ENCODE peak calls at places on chromosomes 1 and 21, in seven cellular contexts. Y, G, T, Z, C, N and R are unnamed samples.

GRCh38 chr21:44925027-44925755 is 4.5 kb upstream of the ITGB2 start:
- DNase-seq in Y (no peak), G (peak; percentile 12), T (no peak), Z (no peak), C (no peak), N (no peak), R (peak; percentile 44)

GRCh38 chr1:239951518-239952130 is 140.1 kb upstream of the FMN2 start:
- DNase-seq in Y (no peak), G (no peak), T (no peak), Z (no peak), C (no peak), N (peak; percentile 48), R (no peak)

GRCh38 chr1:3132685-3133084 is 63.7 kb downstream of the PRDM16 start:
- DNase-seq in Y (no peak), G (no peak), T (no peak), Z (no peak), C (no peak), N (no peak), R (no peak)

GRCh38 chr1:150072959-150073358 is 5.4 kb downstream of the VPS45 start:
- DNase-seq in Y (no peak), G (no peak), T (no peak), Z (no peak), C (no peak), N (no peak), R (no peak)

GRCh38 chr21:46100020-46100419 is 2.1 kb downstream of the COL6A2 start:
- DNase-seq in Y (no peak), G (no peak), T (no peak), Z (peak; percentile 27), C (peak; percentile 17), N (no peak), R (no peak)

GRCh38 chr21:41762236-41762635 is 4.6 kb downstream of the RIPK4 start:
- DNase-seq in Y (no peak), G (no peak), T (no peak), Z (no peak), C (no peak), N (no peak), R (no peak)

GRCh38 chr1:112395261-112395831 is 668 bp upstream of the CTTNBP2NL start:
- DNase-seq in Y (no peak), G (no peak), T (no peak), Z (no peak), C (no peak), N (no peak), R (no peak)

GRCh38 chr21:15051652-15052554 is 12.9 kb downstream of the NRIP1 start:
- DNase-seq in Y (no peak), G (no peak), T (no peak), Z (no peak), C (no peak), N (no peak), R (no peak)

GRCh38 chr1:209674957-209675566 is at the start of gene G0S2:
- DNase-seq in Y (peak; percentile 96), G (peak; percentile 95), T (peak; percentile 74), Z (peak; percentile 90), C (peak; percentile 82), N (peak; percentile 76), R (peak; percentile 91)

GRCh38 chr1:190244406-190244805 is 233.3 kb downstream of the BRINP3 start:
- DNase-seq in Y (no peak), G (no peak), T (no peak), Z (no peak), C (no peak), N (no peak), R (no peak)

DNA sequence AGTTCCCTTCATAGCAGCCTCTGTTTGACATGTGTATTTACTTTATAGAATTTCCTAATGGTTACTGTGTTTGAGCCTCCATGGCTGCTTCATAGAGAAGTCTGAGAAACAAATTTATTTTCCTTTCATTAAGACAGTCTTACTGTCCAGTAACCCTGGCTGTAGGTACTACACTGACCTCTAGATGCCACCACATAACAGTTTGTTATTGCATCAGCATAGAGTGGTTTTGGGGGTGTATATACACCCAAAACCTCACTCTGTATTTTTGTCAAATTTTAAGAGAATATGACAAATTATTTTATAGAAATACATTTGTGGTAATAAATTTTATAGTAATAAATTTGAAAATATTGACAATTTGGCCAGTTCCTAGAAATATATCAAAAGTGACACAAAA is 57.3 kb downstream of the OBSCN start:
- DNase-seq in Y (no peak), G (no peak), T (no peak), Z (no peak), C (no peak), N (no peak), R (no peak)
- TF ChIP-seq CTCF in Y (peak; percentile 11), G (peak; percentile 20), T (no peak), Z (no peak), C (no peak), N (no peak), R (no peak)

DNA sequence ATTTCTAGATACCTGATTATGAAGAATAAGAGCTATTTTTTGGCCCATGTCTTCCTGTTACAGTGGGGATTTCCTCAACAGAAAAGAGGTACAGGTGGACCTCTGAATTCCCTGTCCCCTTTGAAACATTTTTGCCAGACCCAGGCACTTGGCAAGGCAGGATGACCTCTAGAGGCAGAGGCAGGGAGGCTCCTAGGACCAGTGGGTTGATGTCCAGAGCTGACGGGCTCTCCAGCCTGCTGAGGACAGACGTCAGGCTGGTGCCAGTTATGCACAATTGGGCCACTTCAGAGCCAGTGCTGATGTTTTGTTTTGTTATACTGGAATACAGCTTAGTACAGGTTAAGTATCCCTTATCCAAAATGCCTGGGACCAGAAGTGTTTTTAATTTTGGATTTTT is 18.5 kb upstream of the A3GALT2 start:
- DNase-seq in Y (peak; percentile 82), G (no peak), T (no peak), Z (no peak), C (no peak), N (no peak), R (no peak)
- H3K4me1 ChIP-seq in Y (peaks cover 100% of the 10 kb centered on the region), G (peaks cover 21% of the 10 kb centered on the region), T (peaks cover 45% of the 10 kb centered on the region), Z (peaks cover 80% of the 10 kb centered on the region), C (peaks cover 97% of the 10 kb centered on the region), N (peaks cover 46% of the 10 kb centered on the region), R (peaks cover 60% of the 10 kb centered on the region)

GRCh38 chr1:100390507-100390906 is 38.2 kb downstream of the CDC14A start:
- DNase-seq in Y (no peak), G (no peak), T (no peak), Z (no peak), C (no peak), N (no peak), R (no peak)
- H3K27ac ChIP-seq in Y (no peak overlapping the region), G (no peak overlapping the region), T (no peak overlapping the region), Z (no peak overlapping the region), C (no peak overlapping the region), N (no peak overlapping the region), R (no peak overlapping the region)

GRCh38 chr1:224641030-224641429 is 24.9 kb downstream of the CNIH3 start:
- DNase-seq in Y (no peak), G (no peak), T (no peak), Z (no peak), C (no peak), N (no peak), R (no peak)
- TF ChIP-seq CTCF in Y (no peak), G (no peak), T (no peak), Z (no peak), C (no peak), N (no peak), R (no peak)

GRCh38 chr1:27614048-27614624 is 10.2 kb upstream of the AHDC1 start:
- DNase-seq in Y (no peak), G (no peak), T (no peak), Z (no peak), C (no peak), N (no peak), R (no peak)
- H3K4me1 ChIP-seq in Y (no peaks in the 10 kb centered on the region), G (no peaks in the 10 kb centered on the region), T (no peaks in the 10 kb centered on the region), Z (no peaks in the 10 kb centered on the region), C (peaks cover 13% of the 10 kb centered on the region), N (peaks cover 3% of the 10 kb centered on the region), R (peaks cover 88% of the 10 kb centered on the region)

DNA sequence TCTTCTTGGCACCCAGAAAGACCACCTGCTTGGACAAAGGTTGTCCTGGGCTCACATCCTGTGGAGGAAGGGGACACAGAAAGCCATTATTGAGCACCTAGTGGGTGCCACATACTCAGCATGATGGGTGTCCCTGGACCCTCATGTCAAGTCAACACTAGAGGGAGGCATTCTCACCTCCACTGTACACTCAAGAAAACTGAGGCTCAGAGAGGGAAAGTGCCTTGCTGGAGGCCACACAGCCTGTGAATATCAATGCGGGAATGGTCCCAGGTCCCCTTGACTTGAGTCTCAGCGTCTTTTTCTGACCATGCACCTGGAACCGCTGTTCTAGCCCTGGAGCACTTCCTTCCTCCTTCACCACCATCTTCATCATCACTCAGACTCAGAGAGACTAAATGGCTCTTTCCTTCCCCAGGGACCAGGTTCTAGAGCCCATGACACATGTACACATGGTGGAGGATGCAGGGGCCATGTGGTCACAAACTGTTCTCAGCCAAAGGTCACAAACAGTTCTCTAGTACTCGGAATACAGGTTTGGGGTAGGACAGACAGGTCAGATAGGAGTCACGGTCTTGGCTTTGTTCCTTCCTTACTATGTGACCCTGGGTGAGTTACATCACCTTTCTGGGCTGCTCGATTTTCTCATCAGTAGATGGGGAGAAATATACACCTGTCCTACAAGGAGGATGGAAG is 89.2 kb upstream of the WNT4 start:
- DNase-seq in Y (peak; percentile 4), G (no peak), T (no peak), Z (no peak), C (no peak), N (no peak), R (no peak)
- H3K27ac ChIP-seq in Y (no peak overlapping the region), G (no peak overlapping the region), T (no peak overlapping the region), Z (no peak overlapping the region), C (no peak overlapping the region), N (no peak overlapping the region), R (no peak overlapping the region)

DNA sequence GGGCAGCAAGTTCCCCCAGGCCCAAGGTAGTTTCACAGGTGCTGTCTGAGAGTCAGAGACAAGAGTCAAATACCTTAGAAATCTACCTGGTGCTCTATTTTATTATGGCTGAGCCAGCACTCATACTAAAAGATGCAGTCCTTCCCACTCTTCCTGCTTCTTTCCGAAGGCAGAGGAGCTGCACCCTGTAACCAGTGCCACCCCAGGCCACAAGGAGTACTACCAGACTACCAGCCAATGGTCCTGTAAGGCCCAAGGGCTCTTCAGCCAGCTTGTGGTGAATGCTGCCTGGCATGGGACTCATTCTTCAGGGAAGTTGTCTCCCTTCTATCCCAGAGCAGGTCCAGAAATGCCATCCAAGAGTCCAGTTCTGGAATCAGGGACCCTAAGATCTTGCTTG is 203.8 kb upstream of the DUSP10 start:
- DNase-seq in Y (no peak), G (no peak), T (no peak), Z (no peak), C (no peak), N (no peak), R (no peak)
- TF ChIP-seq CTCF in Y (no peak), G (no peak), T (no peak), Z (no peak), C (no peak), N (no peak), R (no peak)

DNA sequence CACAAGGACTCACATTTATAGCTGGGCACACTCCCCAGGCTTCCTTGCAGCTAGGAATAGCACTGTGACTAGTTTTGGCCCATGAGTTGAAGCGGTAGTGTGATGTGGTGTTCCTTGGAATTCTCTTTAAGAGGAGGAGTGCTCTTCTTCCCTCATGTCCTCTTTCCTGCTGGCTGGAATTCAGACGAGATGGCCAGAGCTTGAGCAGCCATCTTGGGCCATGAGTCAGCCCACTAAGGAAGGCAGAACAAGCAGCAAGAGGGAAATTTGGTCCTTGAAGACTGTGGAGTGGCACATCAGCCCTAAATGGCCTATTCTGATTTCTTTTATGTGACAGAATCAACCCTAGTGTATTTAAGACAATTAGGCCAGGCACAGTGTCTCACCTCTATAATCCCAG is 20.0 kb downstream of the HTR6 start:
- DNase-seq in Y (no peak), G (no peak), T (no peak), Z (no peak), C (no peak), N (no peak), R (no peak)
- H3K4me1 ChIP-seq in Y (no peaks in the 10 kb centered on the region), G (no peaks in the 10 kb centered on the region), T (no peaks in the 10 kb centered on the region), Z (no peaks in the 10 kb centered on the region), C (no peaks in the 10 kb centered on the region), N (no peaks in the 10 kb centered on the region), R (no peaks in the 10 kb centered on the region)